ENCODE peak calls at places on chromosomes 7 and 10, in seven cellular contexts. S is K562, Q is endothelial cell of umbilical vein, T is keratinocyte, M is IMR-90, R is hepatocyte, B is mammary epithelial cell. V is an unnamed sample.

GRCh38 chr7:30650455-30650854 is 31.8 kb downstream of the CRHR2 start:
- DNase-seq in R (no peak), M (no peak), S (no peak), Q (no peak), T (no peak), B (no peak), V (no peak)

GRCh38 chr7:145497911-145498525 is 618.6 kb upstream of the CNTNAP2 start:
- DNase-seq in M (no peak), R (no peak), B (no peak), S (no peak), T (no peak), Q (no peak), V (no peak)

GRCh38 chr7:27169658-27170493 is 4.2 kb downstream of the HOXA10 start:
- DNase-seq in Q (no peak), R (peak), T (no peak), S (no peak), B (no peak), M (no peak), V (no peak)

GRCh38 chr7:121084256-121084655 is 95.7 kb downstream of the CPED1 start:
- DNase-seq in Q (no peak), M (peak), B (no peak), T (no peak), S (no peak), R (no peak), V (no peak)

GRCh38 chr7:127253289-127254162 is 785 bp upstream of the GRM8 start:
- DNase-seq in Q (peak), R (peak), M (peak), B (peak), T (no peak), S (peak), V (peak)

GRCh38 chr7:122628651-122629411 is 70.1 kb downstream of the RNF133 start:
- DNase-seq in M (no peak), R (peak), B (no peak), S (no peak), Q (no peak), T (no peak), V (no peak)

GRCh38 chr7:69457912-69458491 is 140.3 kb upstream of the AUTS2 start:
- DNase-seq in R (peak), S (no peak), T (no peak), M (no peak), B (no peak), Q (no peak), V (no peak)

GRCh38 chr7:1197997-1198632 is 34.6 kb upstream of the UNCX start:
- DNase-seq in B (peak), Q (no peak), S (no peak), M (peak), T (no peak), R (peak), V (no peak)

GRCh38 chr10:43230909-43231522 is 35.8 kb downstream of the RASGEF1A start:
- DNase-seq in Q (no peak), T (no peak), S (no peak), M (no peak), B (no peak), R (no peak), V (no peak)

GRCh38 chr10:73044378-73045285 is 52.0 kb downstream of the P4HA1 start:
- DNase-seq in S (no peak), T (peak), M (peak), B (peak), R (no peak), Q (peak), V (no peak)

GRCh38 chr7:90570373-90570959 is 25.7 kb upstream of the CDK14 start:
- DNase-seq in S (no peak), R (no peak), B (peak), Q (no peak), T (no peak), M (peak), V (no peak)

GRCh38 chr7:17370901-17371550 is 72.6 kb downstream of the AHR start:
- DNase-seq in M (peak), B (no peak), R (no peak), T (no peak), S (no peak), Q (peak), V (no peak)

GRCh38 chr10:77545585-77545984 is 92.0 kb downstream of the KCNMA1 start:
- DNase-seq in R (no peak), S (no peak), Q (no peak), M (no peak), T (no peak), B (no peak), V (no peak)

GRCh38 chr7:112168915-112169314 is 37.3 kb downstream of the DOCK4 start:
- DNase-seq in Q (no peak), B (no peak), R (no peak), S (no peak), T (no peak), M (no peak), V (no peak)

GRCh38 chr10:59804220-59804619 is 51.0 kb upstream of the MRLN start:
- DNase-seq in B (no peak), Q (no peak), T (no peak), M (no peak), S (no peak), R (no peak), V (no peak)

GRCh38 chr10:3887885-3888476 is 103.0 kb upstream of the KLF6 start:
- DNase-seq in T (peak), Q (peak), M (peak), B (peak), R (peak), S (no peak), V (no peak)

GRCh38 chr10:3886191-3886590 is 101.2 kb upstream of the KLF6 start:
- DNase-seq in R (peak), B (no peak), Q (no peak), M (peak), T (no peak), S (peak), V (no peak)

GRCh38 chr10:3889961-3890522 is 105.0 kb upstream of the KLF6 start:
- DNase-seq in B (peak), T (no peak), R (peak), S (no peak), M (peak), Q (peak), V (peak)

GRCh38 chr10:3886666-3887251 is 101.8 kb upstream of the KLF6 start:
- DNase-seq in R (peak), Q (peak), B (peak), T (no peak), S (no peak), M (peak), V (no peak)

DNA sequence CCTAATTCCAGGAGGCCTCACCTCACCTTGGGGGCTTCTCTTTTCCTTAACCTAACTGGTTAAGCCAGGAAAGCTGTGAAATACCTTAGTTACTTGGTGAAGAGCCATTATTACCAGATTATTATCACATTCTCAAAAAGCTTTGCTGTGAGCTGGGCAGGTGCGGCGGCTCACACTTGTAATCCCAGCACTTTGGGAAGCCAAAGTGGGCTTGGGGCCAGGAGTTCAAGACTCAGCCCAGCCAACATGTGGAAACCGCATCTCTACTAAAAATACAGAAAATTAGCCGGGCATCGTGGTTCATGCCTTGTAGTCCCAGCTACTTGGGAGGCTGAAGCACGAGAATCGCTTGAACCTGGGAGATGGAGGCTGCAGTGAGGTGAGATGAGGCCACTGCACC is 102.4 kb upstream of the KLF6 start:
- DNase-seq in S (no peak), M (no peak), R (no peak), T (no peak), Q (no peak), B (no peak), V (no peak)
- H2AFZ ChIP-seq in S (peak), M (no peak), R (no peak), T (no peak), Q (no peak), B (peak), V (peak)

GRCh38 chr7:18768256-18768655 is 272.7 kb downstream of the HDAC9 start:
- DNase-seq in R (no peak), M (peak), Q (no peak), B (no peak), S (no peak), T (no peak), V (no peak)

GRCh38 chr7:18770852-18771251 is 275.3 kb downstream of the HDAC9 start:
- DNase-seq in T (no peak), M (no peak), Q (no peak), S (no peak), B (no peak), R (no peak), V (no peak)

GRCh38 chr7:18771834-18772566 is 276.5 kb downstream of the HDAC9 start:
- DNase-seq in S (no peak), M (no peak), R (no peak), B (no peak), T (no peak), Q (no peak), V (no peak)

GRCh38 chr7:18772567-18772965 is 277.0 kb downstream of the HDAC9 start:
- DNase-seq in Q (no peak), T (no peak), B (no peak), R (no peak), M (no peak), S (no peak), V (no peak)

GRCh38 chr7:18770154-18770807 is 274.7 kb downstream of the HDAC9 start:
- DNase-seq in T (no peak), M (peak), R (no peak), S (no peak), Q (peak), B (peak), V (no peak)
- H2AFZ ChIP-seq in T (no peak), M (peak), R (no peak), S (no peak), Q (no peak), B (peak), V (no peak)

DNA sequence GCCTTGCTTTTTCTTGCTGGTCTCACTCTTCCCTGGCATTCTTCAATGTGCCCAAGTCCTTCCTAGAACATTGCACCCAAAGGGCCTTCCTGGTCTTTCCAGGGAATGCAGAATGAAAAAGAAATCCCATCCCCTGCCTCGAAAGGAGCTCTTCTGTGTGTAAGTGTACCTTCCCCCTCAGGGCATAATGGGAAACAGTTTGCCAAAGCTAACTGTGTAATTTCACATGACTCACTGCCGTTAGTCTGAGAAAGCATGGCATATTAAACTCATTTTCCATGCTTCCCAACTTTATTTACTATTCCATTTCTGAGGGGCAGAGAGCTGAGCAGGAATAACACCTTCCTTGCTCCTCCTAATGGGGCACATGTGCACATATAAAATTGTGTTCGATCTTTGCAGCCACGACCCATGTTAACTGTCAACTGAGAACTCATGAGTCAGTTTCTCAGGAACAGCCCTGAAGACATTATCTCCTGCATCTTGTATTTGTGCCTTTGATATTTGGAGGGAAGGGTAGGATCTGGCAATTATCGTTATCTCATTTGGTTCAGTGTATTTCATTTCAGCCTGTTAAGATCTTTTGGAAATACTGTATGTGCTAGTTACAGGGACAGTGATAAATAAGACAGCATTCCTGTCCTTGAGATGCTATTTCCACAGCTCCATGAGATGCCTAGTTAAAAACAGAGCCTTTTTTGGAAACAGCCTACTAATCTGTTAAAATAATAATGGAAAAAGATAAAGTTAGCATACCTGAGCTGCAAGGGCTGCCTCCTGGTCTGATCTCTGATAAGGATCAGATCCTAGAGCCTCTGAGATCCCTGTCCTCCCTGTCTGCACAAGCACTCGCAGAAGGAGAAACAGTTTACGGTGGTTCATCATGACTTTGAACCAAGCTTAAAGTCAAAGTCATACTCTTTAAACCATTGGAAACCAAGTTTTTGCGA is 42.3 kb downstream of the IKZF1 start:
- DNase-seq in M (no peak), T (no peak), S (no peak), R (no peak), Q (no peak), B (peak), V (no peak)
- H2AFZ ChIP-seq in M (no peak), T (no peak), S (no peak), R (no peak), Q (no peak), B (no peak), V (no peak)

DNA sequence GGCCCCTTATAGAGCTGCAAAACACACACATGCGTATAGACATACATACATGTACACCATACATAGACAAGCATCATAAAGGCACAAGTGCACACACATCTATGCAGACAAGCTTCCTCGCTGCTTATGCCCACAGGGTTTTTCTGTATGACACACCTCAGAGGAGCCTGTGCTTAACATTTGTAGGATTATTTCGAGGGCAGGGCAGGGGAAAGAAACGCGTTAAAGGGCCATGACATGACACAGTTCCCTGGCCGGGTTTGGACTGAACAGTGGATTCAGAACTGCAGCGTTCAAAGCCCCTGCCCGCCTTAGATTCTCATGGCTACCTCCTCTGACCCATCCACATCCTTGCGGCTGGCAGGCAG is 44.9 kb downstream of the CHST3 start:
- DNase-seq in Q (no peak), M (no peak), S (no peak), R (no peak), T (peak), B (peak), V (no peak)
- H2AFZ ChIP-seq in Q (peak), M (peak), S (no peak), R (no peak), T (peak), B (peak), V (no peak)

DNA sequence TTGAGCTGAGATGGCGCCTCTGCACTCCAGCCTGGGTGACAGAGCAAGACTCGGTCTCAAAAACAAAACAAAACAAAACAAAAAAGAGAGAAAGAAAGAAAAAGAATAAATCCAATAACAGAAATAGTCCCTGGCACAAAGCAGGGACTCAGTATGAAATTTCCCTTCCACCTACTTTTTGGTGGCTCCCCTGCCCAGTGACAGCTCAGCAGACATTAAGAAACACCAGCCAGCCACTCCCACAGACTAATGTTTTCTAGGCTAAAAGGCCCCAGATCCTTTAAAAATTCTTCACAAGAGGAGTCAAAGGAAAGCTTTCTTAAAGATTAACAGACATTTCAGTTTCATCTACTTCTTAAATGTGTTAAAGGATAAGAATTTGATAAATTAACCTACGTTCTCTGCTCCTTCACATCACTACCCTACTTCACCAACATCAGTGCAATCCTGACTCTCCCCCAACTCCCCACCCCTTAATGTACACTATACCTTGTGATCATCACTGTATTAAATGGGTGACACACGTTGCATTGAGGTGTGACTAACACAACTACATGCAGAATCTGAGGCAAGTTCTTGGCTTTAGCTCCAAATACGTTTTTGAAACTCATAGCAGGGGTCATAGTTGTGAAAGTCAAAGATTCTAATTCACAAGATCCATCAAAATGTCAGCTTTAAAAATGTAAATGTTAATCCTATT is 114.5 kb upstream of the CAV2 start:
- DNase-seq in M (peak), R (no peak), S (no peak), B (no peak), Q (no peak), T (no peak), V (no peak)
- H2AFZ ChIP-seq in M (no peak), R (no peak), S (peak), B (no peak), Q (no peak), T (no peak), V (no peak)

DNA sequence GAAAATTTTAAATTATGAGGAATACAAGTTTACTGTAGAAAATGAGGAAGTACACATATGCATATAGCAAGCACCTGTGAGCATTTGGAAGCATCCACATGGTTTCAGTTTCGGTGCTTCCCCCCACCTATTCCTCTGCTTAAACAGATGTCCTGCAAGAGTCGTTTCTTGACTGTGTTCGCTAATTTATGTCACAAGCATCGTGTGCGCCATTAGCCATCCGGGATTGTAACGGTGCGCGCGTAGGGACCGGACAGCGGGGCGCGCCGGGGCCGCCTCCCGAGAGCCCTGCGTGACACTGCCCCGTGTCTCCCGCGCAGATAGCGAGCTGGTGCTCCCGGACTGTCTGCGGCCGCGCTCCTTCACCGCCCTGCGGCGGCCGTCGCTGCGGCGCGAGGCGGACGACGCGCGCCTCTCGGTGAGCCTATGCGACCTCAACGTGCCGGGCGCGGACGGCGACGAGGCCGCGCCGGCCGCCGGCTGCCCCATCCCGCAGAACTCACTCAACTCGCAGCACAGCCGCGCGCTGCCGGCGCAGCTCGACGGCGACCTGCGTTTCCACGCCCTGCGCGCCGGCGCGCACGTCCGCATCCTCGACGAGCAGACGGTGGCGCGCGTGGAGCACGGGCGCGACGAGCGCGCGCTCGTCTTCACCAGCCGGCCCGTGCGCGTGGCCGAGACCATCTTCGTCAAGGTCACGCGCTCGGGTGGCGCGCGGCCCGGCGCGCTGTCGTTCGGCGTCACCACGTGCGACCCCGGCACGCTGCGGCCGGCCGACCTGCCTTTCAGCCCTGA is 90.9 kb downstream of the NEURL1 start:
- DNase-seq in B (no peak), R (no peak), Q (no peak), T (no peak), M (no peak), S (no peak), V (no peak)
- H2AFZ ChIP-seq in B (no peak), R (no peak), Q (peak), T (peak), M (peak), S (no peak), V (no peak)